ENCODE peak calls at places on chromosome 15, in seven cellular contexts. Z is naive thymus-derived CD8-positive, alpha-beta T cell; G is AG04450; I is CD4-positive, alpha-beta T cell; O is pulmonary artery endothelial cell; X is KG1; T is ureter. U is an unnamed sample.

GRCh38 chr15:40297356-40297755 is 10.4 kb downstream of the PLCB2 start:
- DNase-seq in I (no peak), Z (no peak), O (no peak), G (no peak), X (no peak), T (no peak), U (no peak)

GRCh38 chr15:87369269-87369668 is 887.3 kb downstream of the NTRK3 start:
- DNase-seq in O (no peak), I (no peak), T (no peak), G (peak), X (no peak), Z (no peak), U (no peak)

GRCh38 chr15:58361291-58361759 is 70.5 kb upstream of the LIPC start:
- DNase-seq in I (no peak), Z (no peak), G (peak), T (no peak), X (no peak), O (no peak), U (no peak)

GRCh38 chr15:64246364-64247189 is 83.8 kb upstream of the PPIB start:
- DNase-seq in G (peak), I (no peak), Z (no peak), T (no peak), X (no peak), O (no peak), U (no peak)

GRCh38 chr15:28886431-28887343 is 913 bp downstream of the APBA2 start:
- DNase-seq in I (no peak), G (no peak), X (no peak), T (no peak), Z (no peak), O (no peak), U (no peak)

GRCh38 chr15:100890059-100890720 is 10.6 kb downstream of the ALDH1A3 start:
- DNase-seq in O (no peak), X (no peak), G (no peak), I (no peak), Z (no peak), T (no peak), U (no peak)

GRCh38 chr15:55319537-55320325 is 709 bp downstream of the PIGB start:
- DNase-seq in G (no peak), I (no peak), O (no peak), T (no peak), Z (no peak), X (no peak), U (no peak)

GRCh38 chr15:82263350-82263749 is 732 bp downstream of the SAXO2 start:
- DNase-seq in I (no peak), O (no peak), X (no peak), Z (no peak), G (no peak), T (no peak), U (no peak)

GRCh38 chr15:31472636-31473383 is 146.2 kb downstream of the KLF13 start:
- DNase-seq in O (no peak), I (peak), T (peak), X (no peak), G (no peak), Z (peak), U (peak)

GRCh38 chr15:78102211-78102610 is 9.8 kb downstream of the SH2D7 start:
- DNase-seq in I (no peak), T (no peak), O (no peak), G (no peak), Z (no peak), X (no peak), U (no peak)

GRCh38 chr15:88391700-88392099 is 75.5 kb downstream of the MRPL46 start:
- DNase-seq in T (no peak), O (no peak), I (no peak), G (no peak), X (no peak), Z (no peak), U (no peak)

U was measured in T-cell.